ENCODE peak calls at places on chromosomes 7 and 10, in nine cellular contexts. Y is fibroblast of the aortic adventitia, O is osteocyte, I is SHP77, K is pancreas, H is GF-D8, D is endothelial cell, Z is HCEC 1CT, J is NCI-H2029. F is an unnamed sample.

GRCh38 chr7:18590744-18591340 is 95.3 kb downstream of the HDAC9 start:
- DNase-seq in O (no peak), Y (peak), I (peak), Z (peak), H (no peak), K (no peak), D (no peak), J (no peak), F (no peak)

GRCh38 chr7:2104107-2104710 is 128.5 kb downstream of the MAD1L1 start:
- DNase-seq in D (peak), Y (peak), O (peak), J (no peak), Z (peak), H (peak), K (peak), I (peak), F (peak)

GRCh38 chr7:35700327-35700726 is 5.4 kb upstream of the HERPUD2 start:
- DNase-seq in D (no peak), O (no peak), I (no peak), K (no peak), Z (no peak), H (no peak), Y (no peak), J (no peak), F (no peak)

GRCh38 chr7:2412587-2413201 is 9.3 kb downstream of the CHST12 start:
- DNase-seq in O (no peak), Z (no peak), Y (peak), I (no peak), H (no peak), J (no peak), K (no peak), D (no peak), F (no peak)

GRCh38 chr7:96021533-96021932 is 249.2 kb downstream of the DYNC1I1 start:
- DNase-seq in O (no peak), Z (no peak), H (no peak), Y (no peak), K (no peak), I (no peak), D (no peak), J (no peak), F (no peak)

GRCh38 chr7:130732980-130733865 is 784 bp downstream of the KLF14 start:
- DNase-seq in J (no peak), O (no peak), I (no peak), K (peak), Z (no peak), D (no peak), Y (no peak), H (no peak), F (peak)

GRCh38 chr10:48545462-48546145 is 59.3 kb downstream of the ARHGAP22 start:
- DNase-seq in D (no peak), Y (no peak), J (no peak), K (no peak), I (no peak), O (peak), Z (no peak), H (no peak), F (no peak)

GRCh38 chr7:110664798-110665197 is 426.1 kb upstream of the LRRN3 start:
- DNase-seq in O (no peak), I (no peak), D (no peak), Z (no peak), J (no peak), Y (no peak), H (no peak), K (no peak), F (no peak)

GRCh38 chr10:6891924-6892323 is 311.8 kb upstream of the PRKCQ start:
- DNase-seq in H (no peak), D (no peak), Y (no peak), J (no peak), O (no peak), Z (no peak), K (no peak), I (no peak), F (no peak)

F was measured in left colon.